ENCODE peak calls at places on chromosome 10, in five cellular contexts. Y is endothelial cell, U is neural progenitor cell, B is fibroblast of the aortic adventitia, O is stomach. C is an unnamed sample.

GRCh38 chr10:72702868-72703581 is 11.1 kb downstream of the MCU start:
- DNase-seq in Y (no peak), O (no peak), U (no peak), B (peak), C (no peak)

GRCh38 chr10:62451606-62451965 is 77.4 kb downstream of the ZNF365 start:
- DNase-seq in U (no peak), Y (no peak), B (no peak), O (no peak), C (no peak)

GRCh38 chr10:42544945-42545344 is 93.4 kb downstream of the ZNF33B start:
- DNase-seq in B (no peak), Y (no peak), O (no peak), U (no peak), C (no peak)

GRCh38 chr10:24465899-24466615 is 257.1 kb downstream of the KIAA1217 start:
- DNase-seq in O (peak), B (peak), U (no peak), Y (no peak), C (no peak)

GRCh38 chr10:124611738-124612137 is 132.4 kb downstream of the FAM53B start:
- DNase-seq in U (no peak), B (no peak), Y (no peak), O (peak), C (peak)

GRCh38 chr10:76981251-76981650 is 656.4 kb downstream of the KCNMA1 start:
- DNase-seq in U (no peak), B (no peak), O (no peak), Y (no peak), C (no peak)

GRCh38 chr10:70773461-70773860 is 11.7 kb downstream of the TBATA start:
- DNase-seq in Y (no peak), B (no peak), O (peak), U (no peak), C (no peak)

GRCh38 chr10:35192645-35193249 is 66.1 kb downstream of the CREM start:
- DNase-seq in B (peak), U (no peak), Y (no peak), O (no peak), C (no peak)

GRCh38 chr10:117222552-117223412 is 18.1 kb upstream of the SLC18A2 start:
- DNase-seq in Y (no peak), B (no peak), O (no peak), U (peak), C (no peak)

GRCh38 chr10:91604936-91605534 is 27.8 kb downstream of the PPP1R3C start:
- DNase-seq in B (peak), U (no peak), Y (no peak), O (no peak), C (no peak)

GRCh38 chr10:49024484-49024883 is 84.8 kb upstream of the LRRC18 start:
- DNase-seq in B (peak), U (no peak), O (no peak), Y (no peak), C (no peak)

GRCh38 chr10:131726460-131726861 is 174.3 kb upstream of the PPP2R2D start:
- DNase-seq in O (peak), Y (no peak), B (no peak), U (peak), C (no peak)

GRCh38 chr10:17214991-17215781 is 12.9 kb upstream of the VIM start:
- DNase-seq in Y (no peak), O (no peak), U (no peak), B (peak), C (no peak)

GRCh38 chr10:22958338-22958737 is 30.5 kb downstream of the ARMC3 start:
- DNase-seq in B (no peak), O (no peak), Y (no peak), U (no peak), C (no peak)

GRCh38 chr10:24857001-24857695 is 95.3 kb downstream of the PRTFDC1 start:
- DNase-seq in B (no peak), O (no peak), Y (no peak), U (no peak), C (no peak)

GRCh38 chr10:119301397-119301796 is 94.0 kb downstream of the GRK5 start:
- DNase-seq in O (no peak), B (no peak), Y (no peak), U (no peak), C (no peak)

GRCh38 chr10:107166378-107166777 is 1.9 kb upstream of the SORCS1 start:
- DNase-seq in O (no peak), Y (no peak), B (no peak), U (peak), C (no peak)

GRCh38 chr10:103276251-103276936 is 544 bp upstream of the INA start:
- DNase-seq in O (no peak), B (no peak), Y (no peak), U (peak), C (no peak)

GRCh38 chr10:7932301-7933036 is 114.2 kb downstream of the TAF3 start:
- DNase-seq in B (no peak), Y (no peak), U (no peak), O (no peak), C (no peak)

GRCh38 chr10:48506147-48506917 is 98.5 kb downstream of the ARHGAP22 start:
- DNase-seq in B (peak), U (no peak), O (peak), Y (no peak), C (peak)

GRCh38 chr10:71648595-71649320 is 70.8 kb downstream of the C10orf105 start:
- DNase-seq in Y (no peak), O (no peak), U (no peak), B (no peak), C (no peak)

GRCh38 chr10:102185272-102185671 is 33.1 kb downstream of the NOLC1 start:
- DNase-seq in Y (no peak), B (no peak), O (no peak), U (no peak), C (no peak)

GRCh38 chr10:89279449-89279869 is 22.4 kb upstream of the IFIT2 start:
- DNase-seq in U (no peak), B (peak), Y (no peak), O (peak), C (no peak)

GRCh38 chr10:79331709-79332108 is 15.6 kb upstream of the PPIF start:
- DNase-seq in O (no peak), Y (no peak), B (peak), U (no peak), C (no peak)

GRCh38 chr10:61733358-61733940 is 70.7 kb downstream of the CABCOCO1 start:
- DNase-seq in U (peak), B (peak), O (no peak), Y (peak), C (no peak)

GRCh38 chr10:69119896-69120295 is 4.1 kb upstream of the VPS26A start:
- DNase-seq in U (no peak), Y (no peak), O (no peak), B (no peak), C (no peak)

GRCh38 chr10:24453404-24453830 is 244.5 kb downstream of the KIAA1217 start:
- DNase-seq in U (no peak), Y (no peak), O (no peak), B (peak), C (no peak)

GRCh38 chr10:43824934-43825333 is 176.3 kb upstream of the ZNF32 start:
- DNase-seq in B (peak), Y (no peak), O (no peak), U (no peak), C (no peak)

GRCh38 chr10:80603516-80603915 is 65.8 kb downstream of the SH2D4B start:
- DNase-seq in U (no peak), B (no peak), Y (no peak), O (no peak), C (no peak)

GRCh38 chr10:128121750-128122412 is 4.3 kb downstream of the MKI67 start:
- DNase-seq in U (no peak), B (no peak), O (no peak), Y (no peak), C (no peak)

GRCh38 chr10:101561068-101561915 is 26.8 kb downstream of the POLL start:
- DNase-seq in B (no peak), O (no peak), Y (no peak), U (no peak), C (no peak)

GRCh38 chr10:22369433-22370072 is 24.3 kb downstream of the SPAG6 start:
- DNase-seq in B (no peak), O (no peak), Y (no peak), U (no peak), C (no peak)